ENCODE peak calls at places on chromosomes 12 and 14, in eight cellular contexts. R, M, E, Y, S, D, C and W are unnamed samples.

GRCh38 chr14:55382483-55382882 is 29.1 kb downstream of the ATG14 start:
- DNase-seq in R (no peak), M (no peak), E (no peak), Y (no peak), S (no peak), D (no peak), C (no peak), W (no peak)

GRCh38 chr14:95255487-95255886 is 64.2 kb downstream of the CLMN start:
- DNase-seq in R (peak), M (no peak), E (peak), Y (no peak), S (peak), D (peak), C (peak), W (no peak)

GRCh38 chr12:62715086-62715786 is 219.7 kb downstream of the PPM1H start:
- DNase-seq in R (no peak), M (peak), E (no peak), Y (peak), S (no peak), D (no peak), C (peak), W (no peak)

GRCh38 chr12:2097617-2098016 is 44.8 kb downstream of the CACNA1C start:
- DNase-seq in R (no peak), M (no peak), E (no peak), Y (no peak), S (no peak), D (no peak), C (no peak), W (no peak)

GRCh38 chr14:54343276-54344121 is 53.3 kb upstream of the CDKN3 start:
- DNase-seq in R (no peak), M (no peak), E (peak), Y (no peak), S (no peak), D (no peak), C (peak), W (peak)

GRCh38 chr12:5396541-5396940 is 35.4 kb upstream of the NTF3 start:
- DNase-seq in R (no peak), M (no peak), E (no peak), Y (no peak), S (no peak), D (no peak), C (no peak), W (no peak)

GRCh38 chr14:38158468-38158867 is 49.2 kb upstream of the SSTR1 start:
- DNase-seq in R (no peak), M (no peak), E (no peak), Y (no peak), S (no peak), D (no peak), C (no peak), W (no peak)

GRCh38 chr14:100902295-100902694 is 1.2 kb downstream of the RTL1 start:
- DNase-seq in R (peak), M (no peak), E (no peak), Y (no peak), S (no peak), D (peak), C (no peak), W (no peak)

GRCh38 chr14:54814076-54814475 is 88.5 kb downstream of the GCH1 start:
- DNase-seq in R (peak), M (peak), E (no peak), Y (no peak), S (peak), D (peak), C (no peak), W (no peak)

GRCh38 chr14:72549026-72549425 is 344.9 kb downstream of the DPF3 start:
- DNase-seq in R (no peak), M (no peak), E (no peak), Y (no peak), S (no peak), D (no peak), C (no peak), W (no peak)

GRCh38 chr12:22588817-22589216 is 36.2 kb upstream of the ETNK1 start:
- DNase-seq in R (no peak), M (no peak), E (no peak), Y (no peak), S (peak), D (no peak), C (no peak), W (no peak)

GRCh38 chr14:78704965-78705364 is 534.8 kb downstream of the NRXN3 start:
- DNase-seq in R (no peak), M (no peak), E (no peak), Y (no peak), S (no peak), D (no peak), C (no peak), W (no peak)

GRCh38 chr14:21025374-21026151 is 702 bp upstream of the NDRG2 start:
- DNase-seq in R (peak), M (peak), E (no peak), Y (peak), S (no peak), D (peak), C (peak), W (no peak)

GRCh38 chr12:57845478-57846284 is 848 bp downstream of the CTDSP2 start:
- DNase-seq in R (peak), M (peak), E (no peak), Y (peak), S (peak), D (peak), C (peak), W (no peak)

GRCh38 chr12:22670762-22671161 is 45.8 kb downstream of the ETNK1 start:
- DNase-seq in R (no peak), M (no peak), E (peak), Y (no peak), S (no peak), D (no peak), C (no peak), W (no peak)

GRCh38 chr12:3115078-3115477 is 37.9 kb downstream of the TSPAN9 start:
- DNase-seq in R (no peak), M (no peak), E (no peak), Y (no peak), S (no peak), D (no peak), C (no peak), W (no peak)

GRCh38 chr14:103027451-103027850 is 29.9 kb downstream of the CDC42BPB start:
- DNase-seq in R (no peak), M (no peak), E (no peak), Y (no peak), S (no peak), D (no peak), C (no peak), W (no peak)

GRCh38 chr12:104779134-104779533 is 179.0 kb downstream of the SLC41A2 start:
- DNase-seq in R (no peak), M (no peak), E (no peak), Y (no peak), S (no peak), D (no peak), C (no peak), W (no peak)

GRCh38 chr12:124036117-124037109 is 63.4 kb downstream of the ZNF664 start:
- DNase-seq in R (no peak), M (peak), E (peak), Y (peak), S (peak), D (no peak), C (peak), W (peak)

GRCh38 chr12:25254271-25254880 is 3.6 kb upstream of the KRAS start:
- DNase-seq in R (no peak), M (no peak), E (no peak), Y (no peak), S (no peak), D (no peak), C (no peak), W (no peak)

GRCh38 chr12:16606201-16606849 is 363 bp upstream of the LMO3 start:
- DNase-seq in R (peak), M (peak), E (peak), Y (peak), S (peak), D (peak), C (peak), W (no peak)

GRCh38 chr12:100553851-100554404 is 19.6 kb upstream of the GAS2L3 start:
- DNase-seq in R (no peak), M (no peak), E (peak), Y (peak), S (no peak), D (no peak), C (peak), W (no peak)

GRCh38 chr12:28936711-28937110 is 212.4 kb upstream of the FAR2 start:
- DNase-seq in R (no peak), M (no peak), E (no peak), Y (no peak), S (no peak), D (no peak), C (no peak), W (no peak)

GRCh38 chr12:49461221-49461620 is 77.6 kb upstream of the KCNH3 start:
- DNase-seq in R (no peak), M (no peak), E (no peak), Y (no peak), S (no peak), D (no peak), C (no peak), W (no peak)

GRCh38 chr12:28569698-28570411 is 379.6 kb downstream of the CCDC91 start:
- DNase-seq in R (no peak), M (no peak), E (peak), Y (no peak), S (peak), D (no peak), C (no peak), W (no peak)

GRCh38 chr12:19130224-19131019 is 889 bp downstream of the PLEKHA5 start:
- DNase-seq in R (peak), M (peak), E (no peak), Y (peak), S (peak), D (peak), C (peak), W (no peak)

GRCh38 chr12:48366131-48366530 is 15.4 kb upstream of the ZNF641 start:
- DNase-seq in R (no peak), M (no peak), E (no peak), Y (no peak), S (no peak), D (no peak), C (no peak), W (no peak)

GRCh38 chr12:47990351-47991105 is 13.7 kb downstream of the COL2A1 start:
- DNase-seq in R (no peak), M (no peak), E (peak), Y (peak), S (no peak), D (no peak), C (no peak), W (no peak)

GRCh38 chr14:95497561-95498011 is 18.9 kb downstream of the SYNE3 start:
- DNase-seq in R (no peak), M (no peak), E (peak), Y (no peak), S (no peak), D (no peak), C (no peak), W (no peak)

GRCh38 chr14:90655829-90656228 is 160.4 kb downstream of the TTC7B start:
- DNase-seq in R (no peak), M (no peak), E (no peak), Y (no peak), S (no peak), D (no peak), C (no peak), W (no peak)

GRCh38 chr12:24838531-24838950 is 110.4 kb downstream of the BCAT1 start:
- DNase-seq in R (no peak), M (peak), E (peak), Y (peak), S (no peak), D (no peak), C (no peak), W (peak)

GRCh38 chr12:120007272-120007671 is 18.2 kb downstream of the BICDL1 start:
- DNase-seq in R (no peak), M (no peak), E (no peak), Y (no peak), S (no peak), D (no peak), C (no peak), W (no peak)

GRCh38 chr12:6465467-6466183 is 4.9 kb downstream of the VAMP1 start:
- DNase-seq in R (peak), M (peak), E (peak), Y (peak), S (peak), D (peak), C (peak), W (peak)

GRCh38 chr12:46770501-46771183 is 55.2 kb downstream of the SLC38A4 start:
- DNase-seq in R (no peak), M (no peak), E (peak), Y (no peak), S (no peak), D (no peak), C (peak), W (no peak)

GRCh38 chr12:67649165-67650126 is 901 bp downstream of the DYRK2 start:
- DNase-seq in R (no peak), M (peak), E (no peak), Y (peak), S (peak), D (peak), C (peak), W (no peak)

GRCh38 chr14:54882521-54882920 is 20.1 kb downstream of the GCH1 start:
- DNase-seq in R (no peak), M (no peak), E (no peak), Y (no peak), S (no peak), D (no peak), C (no peak), W (no peak)

GRCh38 chr14:22179190-22179589 is 409.8 kb downstream of the DAD1 start:
- DNase-seq in R (no peak), M (no peak), E (no peak), Y (no peak), S (no peak), D (no peak), C (no peak), W (no peak)

GRCh38 chr14:22178330-22178981 is 410.6 kb downstream of the DAD1 start:
- DNase-seq in R (no peak), M (no peak), E (peak), Y (no peak), S (no peak), D (no peak), C (no peak), W (no peak)

GRCh38 chr14:22177870-22178269 is 411.2 kb downstream of the DAD1 start:
- DNase-seq in R (no peak), M (no peak), E (no peak), Y (no peak), S (no peak), D (no peak), C (no peak), W (no peak)

GRCh38 chr14:22176930-22177329 is 412.1 kb downstream of the DAD1 start:
- DNase-seq in R (no peak), M (no peak), E (no peak), Y (no peak), S (no peak), D (no peak), C (no peak), W (no peak)

GRCh38 chr14:22180045-22180444 is 409.0 kb downstream of the DAD1 start:
- DNase-seq in R (peak), M (no peak), E (no peak), Y (no peak), S (no peak), D (no peak), C (no peak), W (no peak)
- TF ChIP-seq CTCF in R (peak), M (no peak), E (no peak), Y (no peak), S (no peak), D (no peak), C (no peak), W (no peak)

GRCh38 chr12:52697058-52697582 is 6.2 kb downstream of the KRT77 start:
- DNase-seq in R (no peak), M (no peak), E (no peak), Y (no peak), S (no peak), D (no peak), C (no peak), W (no peak)
- TF ChIP-seq CTCF in R (peak), M (no peak), E (no peak), Y (no peak), S (no peak), D (no peak), C (no peak), W (no peak)

GRCh38 chr14:74492413-74493342 is at the start of gene NPC2:
- DNase-seq in R (no peak), M (no peak), E (peak), Y (no peak), S (no peak), D (no peak), C (no peak), W (no peak)

GRCh38 chr14:74493343-74494261 is at the start of gene ISCA2:
- DNase-seq in R (peak), M (peak), E (peak), Y (peak), S (peak), D (peak), C (peak), W (peak)

GRCh38 chr14:74495356-74495755 is 1.8 kb downstream of the ISCA2 start:
- DNase-seq in R (no peak), M (no peak), E (no peak), Y (no peak), S (no peak), D (no peak), C (no peak), W (no peak)

GRCh38 chr14:74488788-74489397 is 4.2 kb downstream of the NPC2 start:
- DNase-seq in R (no peak), M (no peak), E (peak), Y (no peak), S (no peak), D (no peak), C (no peak), W (peak)

DNA sequence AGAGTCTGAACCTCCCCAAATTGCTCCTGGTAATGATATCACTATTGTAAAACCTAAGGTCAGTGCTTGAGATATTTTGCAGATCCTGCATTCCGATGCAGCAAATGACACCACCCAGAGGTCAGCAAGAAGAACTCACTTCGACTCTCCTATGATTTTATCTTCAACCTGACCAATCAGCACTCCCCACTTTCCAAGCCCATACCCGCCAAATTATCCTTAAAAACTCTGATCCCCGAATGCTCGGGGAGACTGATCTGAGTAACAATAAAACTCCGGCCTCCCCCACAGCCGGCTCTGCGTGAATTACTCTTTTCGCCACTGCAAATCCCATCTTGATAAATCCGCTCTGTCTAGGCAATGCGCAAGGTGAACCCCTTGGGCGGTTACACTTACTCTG is 1.2 kb downstream of the NPC2 start:
- DNase-seq in R (no peak), M (peak), E (peak), Y (no peak), S (no peak), D (no peak), C (no peak), W (no peak)
- TF ChIP-seq CTCF in R (peak), M (no peak), E (peak), Y (no peak), S (no peak), D (no peak), C (peak), W (peak)

GRCh38 chr12:86914716-86915115 is 658.5 kb upstream of the MGAT4C start:
- DNase-seq in R (no peak), M (peak), E (peak), Y (no peak), S (peak), D (peak), C (peak), W (peak)
- TF ChIP-seq CTCF in R (peak), M (no peak), E (peak), Y (no peak), S (peak), D (peak), C (peak), W (peak)

GRCh38 chr12:13028825-13029570 is 15.2 kb upstream of the FAM234B start:
- DNase-seq in R (no peak), M (no peak), E (no peak), Y (no peak), S (no peak), D (no peak), C (no peak), W (no peak)

GRCh38 chr12:13022737-13023370 is 21.3 kb upstream of the FAM234B start:
- DNase-seq in R (no peak), M (no peak), E (peak), Y (no peak), S (no peak), D (no peak), C (no peak), W (no peak)

GRCh38 chr12:13027032-13027431 is 17.1 kb upstream of the FAM234B start:
- DNase-seq in R (no peak), M (no peak), E (no peak), Y (no peak), S (no peak), D (no peak), C (no peak), W (no peak)

GRCh38 chr12:13027508-13027907 is 16.7 kb upstream of the FAM234B start:
- DNase-seq in R (no peak), M (no peak), E (no peak), Y (no peak), S (no peak), D (no peak), C (no peak), W (no peak)

DNA sequence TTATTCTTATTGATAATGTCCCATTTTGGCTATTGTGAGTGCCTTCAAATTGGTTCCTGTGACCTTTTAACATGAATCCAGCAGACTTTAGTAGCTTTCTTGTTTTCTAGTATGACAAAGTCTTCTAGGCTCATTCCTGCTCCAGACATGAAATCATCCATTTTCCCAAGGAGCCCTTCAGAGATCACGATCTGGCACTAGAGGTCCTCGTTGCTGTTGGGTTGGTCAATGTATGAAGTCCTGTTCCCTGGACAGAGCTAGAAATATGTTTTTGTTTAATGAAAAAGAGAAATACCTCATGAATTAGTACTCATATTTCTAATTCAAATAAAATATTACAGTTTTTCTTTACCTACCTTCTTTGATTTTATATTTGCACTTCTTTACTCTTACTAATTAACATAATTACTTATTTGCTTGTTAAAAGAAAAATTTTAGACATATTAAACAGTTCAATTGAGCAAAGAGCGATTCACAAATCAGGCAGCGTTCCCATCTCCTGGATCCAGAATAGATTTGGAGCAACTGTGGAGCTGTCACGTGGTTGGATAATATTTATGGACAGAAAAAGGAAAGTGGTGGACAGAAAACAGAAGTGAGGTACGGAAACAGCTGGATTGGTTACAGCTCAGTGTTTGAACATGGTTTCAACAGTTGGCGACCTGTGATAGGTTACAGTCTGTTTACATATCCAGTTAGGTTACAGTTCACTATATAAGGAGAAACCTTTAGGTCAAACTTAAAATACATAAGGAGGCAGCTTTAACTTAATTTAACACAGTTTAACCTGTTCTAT is 19.8 kb upstream of the FAM234B start:
- DNase-seq in R (no peak), M (peak), E (peak), Y (peak), S (no peak), D (no peak), C (no peak), W (no peak)
- TF ChIP-seq CTCF in R (peak), M (peak), E (peak), Y (no peak), S (no peak), D (no peak), C (no peak), W (peak)